ENCODE peak calls at places on chromosomes 11 and 22, in nine cellular contexts. H, A, P, Z, V, T, Q, G and S are unnamed samples.

GRCh38 chr11:23123766-23124165 is 263.5 kb upstream of the CCDC179 start:
- DNase-seq in H (no peak), A (no peak), P (peak), Z (no peak), V (peak), T (no peak), Q (no peak), G (no peak), S (peak)

GRCh38 chr11:103601230-103601846 is 435.1 kb upstream of the DDI1 start:
- DNase-seq in H (peak), A (peak), P (peak), Z (peak), V (peak), T (peak), Q (peak), G (no peak), S (peak)

GRCh38 chr11:107712342-107712741 is 486 bp upstream of the SLN start:
- DNase-seq in H (no peak), A (no peak), P (no peak), Z (no peak), V (no peak), T (no peak), Q (no peak), G (no peak), S (no peak)

GRCh38 chr22:49858827-49859226 is 5.2 kb downstream of the ZBED4 start:
- DNase-seq in H (no peak), A (no peak), P (no peak), Z (no peak), V (no peak), T (no peak), Q (no peak), G (no peak), S (no peak)

GRCh38 chr11:102886999-102887398 is 12.2 kb upstream of the MMP12 start:
- DNase-seq in H (no peak), A (no peak), P (peak), Z (no peak), V (no peak), T (peak), Q (no peak), G (no peak), S (peak)

GRCh38 chr11:65854871-65855837 is 2.8 kb downstream of the CFL1 start:
- DNase-seq in H (no peak), A (no peak), P (no peak), Z (no peak), V (no peak), T (no peak), Q (no peak), G (no peak), S (no peak)

GRCh38 chr11:106466441-106467190 is 389.2 kb downstream of the AASDHPPT start:
- DNase-seq in H (no peak), A (no peak), P (peak), Z (no peak), V (no peak), T (no peak), Q (no peak), G (no peak), S (peak)

GRCh38 chr11:92269021-92269420 is 44.4 kb downstream of the FAT3 start:
- DNase-seq in H (no peak), A (no peak), P (peak), Z (no peak), V (peak), T (no peak), Q (no peak), G (no peak), S (no peak)

GRCh38 chr11:86743223-86744118 is 56.9 kb upstream of the PRSS23 start:
- DNase-seq in H (no peak), A (peak), P (peak), Z (no peak), V (peak), T (peak), Q (no peak), G (no peak), S (peak)

GRCh38 chr22:44157916-44158618 is 22.7 kb upstream of the PARVG start:
- DNase-seq in H (no peak), A (no peak), P (no peak), Z (no peak), V (no peak), T (no peak), Q (no peak), G (no peak), S (no peak)

GRCh38 chr11:48013269-48013901 is 33.0 kb downstream of the PTPRJ start:
- DNase-seq in H (no peak), A (no peak), P (peak), Z (peak), V (peak), T (no peak), Q (no peak), G (no peak), S (peak)

GRCh38 chr22:29912605-29913398 is 29.8 kb downstream of the MTMR3 start:
- DNase-seq in H (no peak), A (no peak), P (peak), Z (no peak), V (peak), T (no peak), Q (no peak), G (no peak), S (peak)